ENCODE peak calls at places on chromosomes 7 and 10, in ten cellular contexts. One of them, this sample, is unnamed. For H3K36me3, the result is how much of the 10 kb centered on the place peaks cover.

GRCh38 chr10:92970301-92971070 is 90.1 kb upstream of the CYP26C1 start:
- DNase-seq in CD8-positive, alpha-beta memory T cell: no peak
- DNase-seq in stomach: no peak
- DNase-seq in HCT116: no peak
- DNase-seq in PC-3: no peak
- DNase-seq in CD8-positive, alpha-beta T cell: no peak
- DNase-seq in sigmoid colon: no peak
- DNase-seq in hepatocyte: no peak
- DNase-seq in fibroblast of lung: peak
- DNase-seq in IMR-90: peak
- DNase-seq in this sample: no peak

GRCh38 chr10:16690417-16690816 is 126.8 kb downstream of the RSU1 start:
- DNase-seq in CD8-positive, alpha-beta memory T cell: no peak
- DNase-seq in stomach: no peak
- DNase-seq in HCT116: no peak
- DNase-seq in PC-3: no peak
- DNase-seq in CD8-positive, alpha-beta T cell: no peak
- DNase-seq in sigmoid colon: no peak
- DNase-seq in hepatocyte: no peak
- DNase-seq in fibroblast of lung: no peak
- DNase-seq in IMR-90: no peak
- DNase-seq in this sample: no peak

GRCh38 chr10:128530301-128530700 is 404.1 kb upstream of the MKI67 start:
- DNase-seq in CD8-positive, alpha-beta memory T cell: no peak
- DNase-seq in stomach: no peak
- DNase-seq in HCT116: peak
- DNase-seq in PC-3: no peak
- DNase-seq in CD8-positive, alpha-beta T cell: no peak
- DNase-seq in sigmoid colon: no peak
- DNase-seq in hepatocyte: peak
- DNase-seq in fibroblast of lung: peak
- DNase-seq in IMR-90: no peak
- DNase-seq in this sample: no peak

GRCh38 chr10:118496525-118496924 is 98.9 kb downstream of the PRLHR start:
- DNase-seq in CD8-positive, alpha-beta memory T cell: no peak
- DNase-seq in stomach: no peak
- DNase-seq in HCT116: no peak
- DNase-seq in PC-3: no peak
- DNase-seq in CD8-positive, alpha-beta T cell: no peak
- DNase-seq in sigmoid colon: no peak
- DNase-seq in hepatocyte: peak
- DNase-seq in fibroblast of lung: no peak
- DNase-seq in IMR-90: no peak
- DNase-seq in this sample: no peak

GRCh38 chr10:13276749-13277394 is 23.0 kb downstream of the PHYH start:
- DNase-seq in CD8-positive, alpha-beta memory T cell: no peak
- DNase-seq in stomach: no peak
- DNase-seq in HCT116: no peak
- DNase-seq in PC-3: peak
- DNase-seq in CD8-positive, alpha-beta T cell: no peak
- DNase-seq in sigmoid colon: no peak
- DNase-seq in hepatocyte: no peak
- DNase-seq in fibroblast of lung: peak
- DNase-seq in IMR-90: peak
- DNase-seq in this sample: no peak

GRCh38 chr7:155529346-155529745 is 17.0 kb downstream of the CNPY1 start:
- DNase-seq in CD8-positive, alpha-beta memory T cell: no peak
- DNase-seq in stomach: no peak
- DNase-seq in HCT116: no peak
- DNase-seq in PC-3: no peak
- DNase-seq in CD8-positive, alpha-beta T cell: no peak
- DNase-seq in sigmoid colon: peak
- DNase-seq in hepatocyte: no peak
- DNase-seq in fibroblast of lung: no peak
- DNase-seq in IMR-90: no peak
- DNase-seq in this sample: no peak

GRCh38 chr10:131670341-131670740 is 230.5 kb upstream of the PPP2R2D start:
- DNase-seq in CD8-positive, alpha-beta memory T cell: no peak
- DNase-seq in stomach: no peak
- DNase-seq in HCT116: no peak
- DNase-seq in PC-3: no peak
- DNase-seq in CD8-positive, alpha-beta T cell: no peak
- DNase-seq in sigmoid colon: peak
- DNase-seq in hepatocyte: no peak
- DNase-seq in fibroblast of lung: no peak
- DNase-seq in IMR-90: no peak
- DNase-seq in this sample: no peak

GRCh38 chr10:102299873-102300272 is 54.5 kb downstream of the GBF1 start:
- DNase-seq in CD8-positive, alpha-beta memory T cell: no peak
- DNase-seq in stomach: no peak
- DNase-seq in HCT116: no peak
- DNase-seq in PC-3: peak
- DNase-seq in CD8-positive, alpha-beta T cell: no peak
- DNase-seq in sigmoid colon: no peak
- DNase-seq in hepatocyte: no peak
- DNase-seq in fibroblast of lung: peak
- DNase-seq in IMR-90: peak
- DNase-seq in this sample: no peak

GRCh38 chr10:111211756-111212155 is 134.9 kb downstream of the ADRA2A start:
- DNase-seq in CD8-positive, alpha-beta memory T cell: no peak
- DNase-seq in stomach: no peak
- DNase-seq in HCT116: no peak
- DNase-seq in PC-3: peak
- DNase-seq in CD8-positive, alpha-beta T cell: no peak
- DNase-seq in sigmoid colon: no peak
- DNase-seq in hepatocyte: peak
- DNase-seq in fibroblast of lung: no peak
- DNase-seq in IMR-90: peak
- DNase-seq in this sample: no peak

GRCh38 chr7:30968294-30968693 is 4.5 kb downstream of the GHRHR start:
- DNase-seq in CD8-positive, alpha-beta memory T cell: no peak
- DNase-seq in stomach: no peak
- DNase-seq in HCT116: no peak
- DNase-seq in PC-3: no peak
- DNase-seq in CD8-positive, alpha-beta T cell: no peak
- DNase-seq in sigmoid colon: no peak
- DNase-seq in hepatocyte: no peak
- DNase-seq in fibroblast of lung: no peak
- DNase-seq in IMR-90: no peak
- DNase-seq in this sample: no peak

GRCh38 chr10:93703841-93704240 is 1.4 kb upstream of the FRA10AC1 start:
- DNase-seq in CD8-positive, alpha-beta memory T cell: no peak
- DNase-seq in stomach: no peak
- DNase-seq in HCT116: no peak
- DNase-seq in PC-3: no peak
- DNase-seq in CD8-positive, alpha-beta T cell: no peak
- DNase-seq in sigmoid colon: no peak
- DNase-seq in hepatocyte: no peak
- DNase-seq in fibroblast of lung: no peak
- DNase-seq in IMR-90: no peak
- DNase-seq in this sample: no peak

GRCh38 chr7:130353196-130353595 is 8.6 kb downstream of the CPA5 start:
- DNase-seq in CD8-positive, alpha-beta memory T cell: no peak
- DNase-seq in stomach: no peak
- DNase-seq in HCT116: no peak
- DNase-seq in PC-3: no peak
- DNase-seq in CD8-positive, alpha-beta T cell: no peak
- DNase-seq in sigmoid colon: no peak
- DNase-seq in hepatocyte: no peak
- DNase-seq in fibroblast of lung: no peak
- DNase-seq in IMR-90: no peak
- DNase-seq in this sample: no peak

DNA sequence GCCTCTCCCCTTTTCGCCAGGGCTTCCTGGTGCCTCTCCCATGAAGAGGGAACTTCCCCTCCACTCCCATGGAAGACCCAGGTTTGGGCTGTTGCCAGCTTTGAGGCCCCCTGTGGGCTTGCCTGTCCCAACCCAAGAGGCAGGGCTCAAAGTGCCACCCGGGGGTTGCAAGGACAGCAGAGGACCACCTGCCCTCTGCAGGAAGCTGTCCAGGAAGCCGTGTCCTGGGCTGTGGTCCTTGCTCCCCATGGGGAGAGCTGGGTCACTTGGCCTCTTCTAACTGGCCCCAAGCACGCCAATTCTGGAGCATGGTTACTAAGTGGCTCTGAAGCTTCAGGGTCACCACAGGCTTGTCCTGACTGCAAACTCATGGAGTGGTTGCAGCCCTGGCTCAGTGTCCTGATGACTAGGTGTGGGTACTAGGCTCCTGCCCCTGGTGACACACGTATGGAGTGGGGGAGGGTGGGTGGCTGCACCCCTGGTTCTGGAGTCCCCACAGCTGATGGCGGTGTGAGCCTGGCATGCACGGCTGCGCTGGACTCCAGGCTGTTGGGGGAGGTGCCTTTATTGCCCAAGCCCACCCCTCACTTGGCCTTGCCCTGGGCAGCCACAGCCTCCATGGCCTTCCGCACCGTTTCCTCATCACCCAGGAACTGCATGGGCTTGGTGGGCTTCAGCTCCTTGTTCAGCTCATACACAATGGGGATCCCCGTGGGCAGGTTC is 3.0 kb downstream of the PGAM2 start:
- DNase-seq in CD8-positive, alpha-beta memory T cell: no peak
- DNase-seq in stomach: no peak
- DNase-seq in HCT116: no peak
- DNase-seq in PC-3: no peak
- DNase-seq in CD8-positive, alpha-beta T cell: no peak
- DNase-seq in sigmoid colon: peak
- DNase-seq in hepatocyte: no peak
- DNase-seq in fibroblast of lung: no peak
- DNase-seq in IMR-90: no peak
- DNase-seq in this sample: no peak
- H3K36me3 ChIP-seq in CD8-positive, alpha-beta memory T cell: under half
- H3K36me3 ChIP-seq in stomach: half or more
- H3K36me3 ChIP-seq in HCT116: under half
- H3K36me3 ChIP-seq in PC-3: under half
- H3K36me3 ChIP-seq in CD8-positive, alpha-beta T cell: under half
- H3K36me3 ChIP-seq in sigmoid colon: under half
- H3K36me3 ChIP-seq in hepatocyte: under half
- H3K36me3 ChIP-seq in fibroblast of lung: under half
- H3K36me3 ChIP-seq in IMR-90: under half
- H3K36me3 ChIP-seq in this sample: under half

DNA sequence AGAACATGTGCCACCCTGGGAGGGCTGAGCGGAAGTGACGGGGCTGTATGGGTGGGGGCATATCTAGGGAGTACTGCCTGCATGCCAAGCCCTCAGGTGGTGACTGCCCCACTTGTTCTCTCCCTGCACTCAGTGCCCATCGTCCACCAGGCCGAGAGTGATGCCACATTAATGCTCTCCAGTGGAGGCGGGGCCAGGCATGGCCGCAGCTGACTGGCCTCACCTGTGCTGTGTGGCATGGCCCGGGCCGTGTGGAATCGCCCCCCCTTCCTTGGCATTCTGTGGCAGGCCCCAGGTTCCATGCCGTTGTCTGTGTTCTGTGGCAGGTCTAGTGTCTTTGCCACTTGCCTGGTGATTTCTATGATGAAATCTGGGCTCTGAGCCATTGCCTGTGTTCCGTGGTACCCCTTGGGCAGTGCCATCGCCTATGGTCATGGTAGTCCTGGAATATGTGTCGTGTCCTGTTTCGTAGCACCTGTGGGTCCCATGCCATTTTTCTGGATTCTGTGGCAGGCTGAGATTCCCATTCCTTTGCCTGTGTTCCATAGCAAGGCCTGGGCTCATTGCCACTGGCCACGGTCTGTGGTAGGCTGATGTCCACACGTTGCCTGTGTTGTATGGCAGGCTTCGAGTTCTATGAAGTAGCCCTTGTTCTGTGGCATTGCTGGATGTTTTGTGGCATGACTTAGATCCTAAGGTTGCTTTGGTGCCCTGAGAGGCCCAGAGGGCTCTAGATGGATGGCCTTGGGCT is 8.9 kb downstream of the FLNC start:
- DNase-seq in CD8-positive, alpha-beta memory T cell: no peak
- DNase-seq in stomach: no peak
- DNase-seq in HCT116: no peak
- DNase-seq in PC-3: no peak
- DNase-seq in CD8-positive, alpha-beta T cell: no peak
- DNase-seq in sigmoid colon: no peak
- DNase-seq in hepatocyte: no peak
- DNase-seq in fibroblast of lung: no peak
- DNase-seq in IMR-90: no peak
- DNase-seq in this sample: no peak
- H3K36me3 ChIP-seq in CD8-positive, alpha-beta memory T cell: under half
- H3K36me3 ChIP-seq in stomach: half or more
- H3K36me3 ChIP-seq in HCT116: under half
- H3K36me3 ChIP-seq in PC-3: under half
- H3K36me3 ChIP-seq in CD8-positive, alpha-beta T cell: under half
- H3K36me3 ChIP-seq in sigmoid colon: half or more
- H3K36me3 ChIP-seq in hepatocyte: under half
- H3K36me3 ChIP-seq in fibroblast of lung: half or more
- H3K36me3 ChIP-seq in IMR-90: half or more
- H3K36me3 ChIP-seq in this sample: half or more

GRCh38 chr10:68720793-68721672 is at the start of gene CCAR1:
- DNase-seq in CD8-positive, alpha-beta memory T cell: peak
- DNase-seq in stomach: peak
- DNase-seq in HCT116: peak
- DNase-seq in PC-3: peak
- DNase-seq in CD8-positive, alpha-beta T cell: peak
- DNase-seq in sigmoid colon: peak
- DNase-seq in hepatocyte: peak
- DNase-seq in fibroblast of lung: peak
- DNase-seq in IMR-90: peak
- DNase-seq in this sample: peak

GRCh38 chr10:68727146-68727545 is 6.1 kb downstream of the CCAR1 start:
- DNase-seq in CD8-positive, alpha-beta memory T cell: no peak
- DNase-seq in stomach: no peak
- DNase-seq in HCT116: no peak
- DNase-seq in PC-3: no peak
- DNase-seq in CD8-positive, alpha-beta T cell: no peak
- DNase-seq in sigmoid colon: no peak
- DNase-seq in hepatocyte: no peak
- DNase-seq in fibroblast of lung: no peak
- DNase-seq in IMR-90: no peak
- DNase-seq in this sample: no peak

GRCh38 chr10:68721673-68721963 is 579 bp downstream of the CCAR1 start:
- DNase-seq in CD8-positive, alpha-beta memory T cell: no peak
- DNase-seq in stomach: no peak
- DNase-seq in HCT116: no peak
- DNase-seq in PC-3: no peak
- DNase-seq in CD8-positive, alpha-beta T cell: no peak
- DNase-seq in sigmoid colon: no peak
- DNase-seq in hepatocyte: no peak
- DNase-seq in fibroblast of lung: no peak
- DNase-seq in IMR-90: no peak
- DNase-seq in this sample: no peak

GRCh38 chr10:68725016-68725415 is 4.0 kb downstream of the CCAR1 start:
- DNase-seq in CD8-positive, alpha-beta memory T cell: no peak
- DNase-seq in stomach: no peak
- DNase-seq in HCT116: no peak
- DNase-seq in PC-3: no peak
- DNase-seq in CD8-positive, alpha-beta T cell: no peak
- DNase-seq in sigmoid colon: no peak
- DNase-seq in hepatocyte: no peak
- DNase-seq in fibroblast of lung: no peak
- DNase-seq in IMR-90: no peak
- DNase-seq in this sample: no peak
- H3K36me3 ChIP-seq in CD8-positive, alpha-beta memory T cell: under half
- H3K36me3 ChIP-seq in stomach: half or more
- H3K36me3 ChIP-seq in HCT116: under half
- H3K36me3 ChIP-seq in PC-3: under half
- H3K36me3 ChIP-seq in CD8-positive, alpha-beta T cell: under half
- H3K36me3 ChIP-seq in sigmoid colon: under half
- H3K36me3 ChIP-seq in hepatocyte: under half
- H3K36me3 ChIP-seq in fibroblast of lung: under half
- H3K36me3 ChIP-seq in IMR-90: under half
- H3K36me3 ChIP-seq in this sample: under half

GRCh38 chr10:22456486-22456885 is 111.2 kb downstream of the SPAG6 start:
- DNase-seq in CD8-positive, alpha-beta memory T cell: no peak
- DNase-seq in stomach: no peak
- DNase-seq in HCT116: no peak
- DNase-seq in PC-3: no peak
- DNase-seq in CD8-positive, alpha-beta T cell: no peak
- DNase-seq in sigmoid colon: no peak
- DNase-seq in hepatocyte: no peak
- DNase-seq in fibroblast of lung: no peak
- DNase-seq in IMR-90: no peak
- DNase-seq in this sample: no peak
- H3K36me3 ChIP-seq in CD8-positive, alpha-beta memory T cell: under half
- H3K36me3 ChIP-seq in stomach: under half
- H3K36me3 ChIP-seq in HCT116: under half
- H3K36me3 ChIP-seq in PC-3: under half
- H3K36me3 ChIP-seq in CD8-positive, alpha-beta T cell: under half
- H3K36me3 ChIP-seq in sigmoid colon: under half
- H3K36me3 ChIP-seq in hepatocyte: under half
- H3K36me3 ChIP-seq in fibroblast of lung: under half
- H3K36me3 ChIP-seq in IMR-90: under half
- H3K36me3 ChIP-seq in this sample: under half

This sample was measured in esophagus squamous epithelium.